ENCODE peak calls at places on chromosomes 5 and 9, in nine cellular contexts. One of them, this sample, is unnamed.

GRCh38 chr5:17928571-17928970 is 294.3 kb downstream of the TAF11L14 start:
- DNase-seq in endodermal cell: no peak
- DNase-seq in CD8-positive, alpha-beta memory T cell: no peak
- DNase-seq in naive thymus-derived CD4-positive, alpha-beta T cell: no peak
- DNase-seq in left ventricle myocardium inferior: no peak
- DNase-seq in tibial nerve: no peak
- DNase-seq in fibroblast of lung: no peak
- DNase-seq in GM23248: no peak
- DNase-seq in CD8-positive, alpha-beta T cell: no peak
- DNase-seq in this sample: no peak

GRCh38 chr5:36537729-36538128 is 68.7 kb upstream of the SLC1A3 start:
- DNase-seq in GM23248: no peak
- DNase-seq in naive thymus-derived CD4-positive, alpha-beta T cell: no peak
- DNase-seq in endodermal cell: no peak
- DNase-seq in CD8-positive, alpha-beta T cell: no peak
- DNase-seq in tibial nerve: no peak
- DNase-seq in fibroblast of lung: no peak
- DNase-seq in CD8-positive, alpha-beta memory T cell: no peak
- DNase-seq in left ventricle myocardium inferior: no peak
- DNase-seq in this sample: no peak

GRCh38 chr9:70517926-70518325 is 103.5 kb upstream of the KLF9 start:
- DNase-seq in endodermal cell: no peak
- DNase-seq in GM23248: no peak
- DNase-seq in fibroblast of lung: no peak
- DNase-seq in tibial nerve: no peak
- DNase-seq in CD8-positive, alpha-beta memory T cell: no peak
- DNase-seq in naive thymus-derived CD4-positive, alpha-beta T cell: no peak
- DNase-seq in left ventricle myocardium inferior: no peak
- DNase-seq in CD8-positive, alpha-beta T cell: no peak
- DNase-seq in this sample: no peak

GRCh38 chr9:95085861-95086563 is 231.5 kb downstream of the FANCC start:
- DNase-seq in naive thymus-derived CD4-positive, alpha-beta T cell: no peak
- DNase-seq in GM23248: no peak
- DNase-seq in CD8-positive, alpha-beta memory T cell: no peak
- DNase-seq in tibial nerve: no peak
- DNase-seq in fibroblast of lung: no peak
- DNase-seq in CD8-positive, alpha-beta T cell: no peak
- DNase-seq in left ventricle myocardium inferior: no peak
- DNase-seq in endodermal cell: no peak
- DNase-seq in this sample: no peak

GRCh38 chr9:84862786-84863185 is 193.3 kb downstream of the NTRK2 start:
- DNase-seq in left ventricle myocardium inferior: peak; percentile 28
- DNase-seq in fibroblast of lung: peak; percentile 4
- DNase-seq in naive thymus-derived CD4-positive, alpha-beta T cell: no peak
- DNase-seq in CD8-positive, alpha-beta T cell: no peak
- DNase-seq in endodermal cell: peak; percentile 89
- DNase-seq in CD8-positive, alpha-beta memory T cell: no peak
- DNase-seq in tibial nerve: no peak
- DNase-seq in GM23248: peak; percentile 81
- DNase-seq in this sample: peak; percentile 43

GRCh38 chr9:98686961-98687855 is 21.5 kb downstream of the GABBR2 start:
- DNase-seq in left ventricle myocardium inferior: no peak
- DNase-seq in GM23248: no peak
- DNase-seq in tibial nerve: no peak
- DNase-seq in CD8-positive, alpha-beta T cell: no peak
- DNase-seq in endodermal cell: peak; percentile 57
- DNase-seq in CD8-positive, alpha-beta memory T cell: no peak
- DNase-seq in naive thymus-derived CD4-positive, alpha-beta T cell: no peak
- DNase-seq in fibroblast of lung: no peak
- DNase-seq in this sample: no peak

GRCh38 chr5:67493676-67494075 is 297.1 kb upstream of the CD180 start:
- DNase-seq in CD8-positive, alpha-beta memory T cell: no peak
- DNase-seq in endodermal cell: peak; percentile 74
- DNase-seq in CD8-positive, alpha-beta T cell: no peak
- DNase-seq in naive thymus-derived CD4-positive, alpha-beta T cell: no peak
- DNase-seq in GM23248: peak; percentile 30
- DNase-seq in fibroblast of lung: peak; percentile 37
- DNase-seq in tibial nerve: no peak
- DNase-seq in left ventricle myocardium inferior: peak; percentile 32
- DNase-seq in this sample: no peak

GRCh38 chr5:158406884-158407790 is 548.2 kb upstream of the CLINT1 start:
- DNase-seq in naive thymus-derived CD4-positive, alpha-beta T cell: no peak
- DNase-seq in left ventricle myocardium inferior: no peak
- DNase-seq in endodermal cell: no peak
- DNase-seq in tibial nerve: no peak
- DNase-seq in GM23248: peak; percentile 89
- DNase-seq in fibroblast of lung: peak; percentile 67
- DNase-seq in CD8-positive, alpha-beta memory T cell: no peak
- DNase-seq in CD8-positive, alpha-beta T cell: no peak
- DNase-seq in this sample: no peak

GRCh38 chr9:76562511-76562911 is 103.5 kb downstream of the GCNT1 start:
- DNase-seq in endodermal cell: no peak
- DNase-seq in GM23248: peak; percentile 90
- DNase-seq in left ventricle myocardium inferior: no peak
- DNase-seq in fibroblast of lung: peak; percentile 67
- DNase-seq in CD8-positive, alpha-beta T cell: no peak
- DNase-seq in tibial nerve: no peak
- DNase-seq in naive thymus-derived CD4-positive, alpha-beta T cell: no peak
- DNase-seq in CD8-positive, alpha-beta memory T cell: no peak
- DNase-seq in this sample: no peak

GRCh38 chr9:13190040-13190439 is 89.5 kb downstream of the MPDZ start:
- DNase-seq in fibroblast of lung: no peak
- DNase-seq in naive thymus-derived CD4-positive, alpha-beta T cell: no peak
- DNase-seq in CD8-positive, alpha-beta memory T cell: no peak
- DNase-seq in GM23248: no peak
- DNase-seq in tibial nerve: no peak
- DNase-seq in CD8-positive, alpha-beta T cell: no peak
- DNase-seq in endodermal cell: no peak
- DNase-seq in left ventricle myocardium inferior: no peak
- DNase-seq in this sample: no peak

GRCh38 chr5:77390795-77391194 is 101.3 kb downstream of the WDR41 start:
- DNase-seq in tibial nerve: no peak
- DNase-seq in left ventricle myocardium inferior: no peak
- DNase-seq in endodermal cell: no peak
- DNase-seq in fibroblast of lung: peak; percentile 81
- DNase-seq in CD8-positive, alpha-beta memory T cell: no peak
- DNase-seq in GM23248: peak; percentile 93
- DNase-seq in CD8-positive, alpha-beta T cell: no peak
- DNase-seq in naive thymus-derived CD4-positive, alpha-beta T cell: no peak
- DNase-seq in this sample: no peak

GRCh38 chr5:140575309-140575708 is 10.7 kb downstream of the SLC35A4 start:
- DNase-seq in left ventricle myocardium inferior: peak; percentile 49
- DNase-seq in naive thymus-derived CD4-positive, alpha-beta T cell: no peak
- DNase-seq in CD8-positive, alpha-beta T cell: no peak
- DNase-seq in CD8-positive, alpha-beta memory T cell: no peak
- DNase-seq in fibroblast of lung: peak; percentile 52
- DNase-seq in endodermal cell: peak; percentile 78
- DNase-seq in tibial nerve: peak; percentile 40
- DNase-seq in GM23248: peak; percentile 69
- DNase-seq in this sample: peak; percentile 80

GRCh38 chr9:26779072-26779471 is 113.5 kb downstream of the CAAP1 start:
- DNase-seq in left ventricle myocardium inferior: no peak
- DNase-seq in CD8-positive, alpha-beta T cell: no peak
- DNase-seq in CD8-positive, alpha-beta memory T cell: no peak
- DNase-seq in endodermal cell: no peak
- DNase-seq in fibroblast of lung: peak; percentile 60
- DNase-seq in GM23248: peak; percentile 8
- DNase-seq in naive thymus-derived CD4-positive, alpha-beta T cell: no peak
- DNase-seq in tibial nerve: no peak
- DNase-seq in this sample: no peak

GRCh38 chr5:4043135-4043534 is 447.5 kb downstream of the IRX1 start:
- DNase-seq in CD8-positive, alpha-beta T cell: no peak
- DNase-seq in left ventricle myocardium inferior: no peak
- DNase-seq in endodermal cell: no peak
- DNase-seq in fibroblast of lung: no peak
- DNase-seq in CD8-positive, alpha-beta memory T cell: no peak
- DNase-seq in GM23248: no peak
- DNase-seq in tibial nerve: no peak
- DNase-seq in naive thymus-derived CD4-positive, alpha-beta T cell: no peak
- DNase-seq in this sample: no peak

GRCh38 chr9:130578865-130579737 is at the start of gene FUBP3:
- DNase-seq in tibial nerve: peak; percentile 83
- DNase-seq in CD8-positive, alpha-beta memory T cell: peak; percentile 87
- DNase-seq in CD8-positive, alpha-beta T cell: peak; percentile 86
- DNase-seq in endodermal cell: peak; percentile 97
- DNase-seq in left ventricle myocardium inferior: peak; percentile 95
- DNase-seq in GM23248: peak; percentile 98
- DNase-seq in fibroblast of lung: peak; percentile 90
- DNase-seq in naive thymus-derived CD4-positive, alpha-beta T cell: peak; percentile 76
- DNase-seq in this sample: peak; percentile 95

GRCh38 chr5:96275051-96275450 is 158.0 kb downstream of the PCSK1 start:
- DNase-seq in fibroblast of lung: no peak
- DNase-seq in naive thymus-derived CD4-positive, alpha-beta T cell: no peak
- DNase-seq in CD8-positive, alpha-beta memory T cell: no peak
- DNase-seq in CD8-positive, alpha-beta T cell: no peak
- DNase-seq in tibial nerve: no peak
- DNase-seq in GM23248: no peak
- DNase-seq in endodermal cell: no peak
- DNase-seq in left ventricle myocardium inferior: no peak
- DNase-seq in this sample: no peak

GRCh38 chr9:19782005-19782404 is 6.8 kb downstream of the SLC24A2 start:
- DNase-seq in naive thymus-derived CD4-positive, alpha-beta T cell: no peak
- DNase-seq in endodermal cell: peak; percentile 60
- DNase-seq in tibial nerve: no peak
- DNase-seq in CD8-positive, alpha-beta T cell: no peak
- DNase-seq in left ventricle myocardium inferior: no peak
- DNase-seq in fibroblast of lung: peak; percentile 3
- DNase-seq in GM23248: no peak
- DNase-seq in CD8-positive, alpha-beta memory T cell: no peak
- DNase-seq in this sample: no peak

GRCh38 chr9:123420560-123421210 is 64.7 kb downstream of the CRB2 start:
- DNase-seq in CD8-positive, alpha-beta memory T cell: no peak
- DNase-seq in CD8-positive, alpha-beta T cell: peak; percentile 4
- DNase-seq in GM23248: no peak
- DNase-seq in endodermal cell: peak; percentile 42
- DNase-seq in naive thymus-derived CD4-positive, alpha-beta T cell: no peak
- DNase-seq in fibroblast of lung: no peak
- DNase-seq in tibial nerve: no peak
- DNase-seq in left ventricle myocardium inferior: no peak
- DNase-seq in this sample: no peak

GRCh38 chr5:10507575-10508024 is 56.3 kb upstream of the ANKRD33B start:
- DNase-seq in left ventricle myocardium inferior: no peak
- DNase-seq in naive thymus-derived CD4-positive, alpha-beta T cell: no peak
- DNase-seq in CD8-positive, alpha-beta memory T cell: no peak
- DNase-seq in tibial nerve: no peak
- DNase-seq in CD8-positive, alpha-beta T cell: no peak
- DNase-seq in fibroblast of lung: peak; percentile 54
- DNase-seq in GM23248: peak; percentile 27
- DNase-seq in endodermal cell: no peak
- DNase-seq in this sample: no peak

GRCh38 chr9:108568093-108568492 is 287.7 kb downstream of the ACTL7B start:
- DNase-seq in CD8-positive, alpha-beta memory T cell: no peak
- DNase-seq in CD8-positive, alpha-beta T cell: no peak
- DNase-seq in endodermal cell: no peak
- DNase-seq in fibroblast of lung: no peak
- DNase-seq in left ventricle myocardium inferior: no peak
- DNase-seq in tibial nerve: no peak
- DNase-seq in GM23248: no peak
- DNase-seq in naive thymus-derived CD4-positive, alpha-beta T cell: no peak
- DNase-seq in this sample: no peak

GRCh38 chr9:14347408-14348224 is 33.7 kb upstream of the NFIB start:
- DNase-seq in GM23248: peak; percentile 49
- DNase-seq in CD8-positive, alpha-beta T cell: no peak
- DNase-seq in tibial nerve: no peak
- DNase-seq in endodermal cell: peak; percentile 88
- DNase-seq in left ventricle myocardium inferior: peak; percentile 69
- DNase-seq in fibroblast of lung: peak; percentile 50
- DNase-seq in CD8-positive, alpha-beta memory T cell: no peak
- DNase-seq in naive thymus-derived CD4-positive, alpha-beta T cell: no peak
- DNase-seq in this sample: no peak

GRCh38 chr9:81878530-81878929 is 49.7 kb upstream of the SPATA31D4 start:
- DNase-seq in left ventricle myocardium inferior: no peak
- DNase-seq in CD8-positive, alpha-beta memory T cell: no peak
- DNase-seq in endodermal cell: no peak
- DNase-seq in GM23248: no peak
- DNase-seq in tibial nerve: no peak
- DNase-seq in CD8-positive, alpha-beta T cell: no peak
- DNase-seq in fibroblast of lung: no peak
- DNase-seq in naive thymus-derived CD4-positive, alpha-beta T cell: no peak
- DNase-seq in this sample: no peak

GRCh38 chr5:178113841-178114324 is 551 bp downstream of the N4BP3 start:
- DNase-seq in left ventricle myocardium inferior: no peak
- DNase-seq in CD8-positive, alpha-beta T cell: no peak
- DNase-seq in fibroblast of lung: no peak
- DNase-seq in GM23248: no peak
- DNase-seq in tibial nerve: no peak
- DNase-seq in endodermal cell: no peak
- DNase-seq in naive thymus-derived CD4-positive, alpha-beta T cell: no peak
- DNase-seq in CD8-positive, alpha-beta memory T cell: no peak
- DNase-seq in this sample: no peak
- H3K4me3 ChIP-seq in left ventricle myocardium inferior: peak overlapping the region; percentile 72
- H3K4me3 ChIP-seq in CD8-positive, alpha-beta T cell: peak overlapping the region; percentile 88
- H3K4me3 ChIP-seq in fibroblast of lung: no peak overlapping the region
- H3K4me3 ChIP-seq in GM23248: peak overlapping the region; percentile 50
- H3K4me3 ChIP-seq in tibial nerve: no peak overlapping the region
- H3K4me3 ChIP-seq in endodermal cell: peak overlapping the region; percentile 88
- H3K4me3 ChIP-seq in naive thymus-derived CD4-positive, alpha-beta T cell: peak overlapping the region; percentile 50
- H3K4me3 ChIP-seq in CD8-positive, alpha-beta memory T cell: peak overlapping the region; percentile 64
- H3K4me3 ChIP-seq in this sample: peak overlapping the region; percentile 63

GRCh38 chr5:2704111-2704510 is 47.4 kb downstream of the IRX2 start:
- DNase-seq in CD8-positive, alpha-beta T cell: no peak
- DNase-seq in tibial nerve: no peak
- DNase-seq in endodermal cell: no peak
- DNase-seq in fibroblast of lung: no peak
- DNase-seq in naive thymus-derived CD4-positive, alpha-beta T cell: no peak
- DNase-seq in GM23248: no peak
- DNase-seq in CD8-positive, alpha-beta memory T cell: no peak
- DNase-seq in left ventricle myocardium inferior: no peak
- DNase-seq in this sample: no peak
- H3K9me3 ChIP-seq in CD8-positive, alpha-beta T cell: no peaks in the 10 kb centered on the region
- H3K9me3 ChIP-seq in tibial nerve: peaks cover 3% of the 10 kb centered on the region
- H3K9me3 ChIP-seq in endodermal cell: no peaks in the 10 kb centered on the region
- H3K9me3 ChIP-seq in fibroblast of lung: no peaks in the 10 kb centered on the region
- H3K9me3 ChIP-seq in naive thymus-derived CD4-positive, alpha-beta T cell: no peaks in the 10 kb centered on the region
- H3K9me3 ChIP-seq in GM23248: no peaks in the 10 kb centered on the region
- H3K9me3 ChIP-seq in CD8-positive, alpha-beta memory T cell: no peaks in the 10 kb centered on the region
- H3K9me3 ChIP-seq in left ventricle myocardium inferior: no peaks in the 10 kb centered on the region
- H3K9me3 ChIP-seq in this sample: no peaks in the 10 kb centered on the region

GRCh38 chr9:121660876-121661275 is 9.4 kb downstream of the DAB2IP start:
- DNase-seq in endodermal cell: no peak
- DNase-seq in tibial nerve: no peak
- DNase-seq in GM23248: no peak
- DNase-seq in CD8-positive, alpha-beta memory T cell: no peak
- DNase-seq in fibroblast of lung: no peak
- DNase-seq in naive thymus-derived CD4-positive, alpha-beta T cell: no peak
- DNase-seq in left ventricle myocardium inferior: no peak
- DNase-seq in CD8-positive, alpha-beta T cell: no peak
- DNase-seq in this sample: no peak
- H3K4me1 ChIP-seq in endodermal cell: peaks cover 4% of the 10 kb centered on the region
- H3K4me1 ChIP-seq in tibial nerve: no peaks in the 10 kb centered on the region
- H3K4me1 ChIP-seq in GM23248: no peaks in the 10 kb centered on the region
- H3K4me1 ChIP-seq in CD8-positive, alpha-beta memory T cell: no peaks in the 10 kb centered on the region
- H3K4me1 ChIP-seq in fibroblast of lung: no peaks in the 10 kb centered on the region
- H3K4me1 ChIP-seq in naive thymus-derived CD4-positive, alpha-beta T cell: no peaks in the 10 kb centered on the region
- H3K4me1 ChIP-seq in left ventricle myocardium inferior: peaks cover 95% of the 10 kb centered on the region
- H3K4me1 ChIP-seq in CD8-positive, alpha-beta T cell: no peaks in the 10 kb centered on the region
- H3K4me1 ChIP-seq in this sample: peaks cover 24% of the 10 kb centered on the region

DNA sequence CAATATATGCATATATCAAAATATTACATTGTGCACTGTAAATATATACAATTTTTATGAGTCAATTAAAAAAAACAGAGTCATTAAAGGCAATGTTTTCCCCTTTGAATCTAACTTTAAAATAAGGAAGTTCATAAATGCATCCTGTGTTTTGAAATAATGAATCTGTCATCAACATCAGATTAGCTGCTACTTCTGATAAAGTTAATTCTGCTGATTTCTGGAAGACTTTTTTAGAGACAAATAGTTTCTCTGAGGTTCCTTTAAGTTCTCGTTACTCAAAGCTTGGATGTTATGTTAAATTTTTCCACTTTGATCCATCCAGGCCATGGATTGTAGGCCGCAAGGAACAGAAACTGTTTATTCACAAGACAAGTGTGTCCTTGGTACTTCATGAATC is 115.5 kb downstream of the CARTPT start:
- DNase-seq in GM23248: no peak
- DNase-seq in naive thymus-derived CD4-positive, alpha-beta T cell: no peak
- DNase-seq in tibial nerve: no peak
- DNase-seq in fibroblast of lung: no peak
- DNase-seq in CD8-positive, alpha-beta T cell: no peak
- DNase-seq in CD8-positive, alpha-beta memory T cell: no peak
- DNase-seq in left ventricle myocardium inferior: no peak
- DNase-seq in endodermal cell: no peak
- DNase-seq in this sample: no peak
- H3K4me3 ChIP-seq in GM23248: no peak overlapping the region
- H3K4me3 ChIP-seq in naive thymus-derived CD4-positive, alpha-beta T cell: no peak overlapping the region
- H3K4me3 ChIP-seq in tibial nerve: no peak overlapping the region
- H3K4me3 ChIP-seq in fibroblast of lung: no peak overlapping the region
- H3K4me3 ChIP-seq in CD8-positive, alpha-beta T cell: no peak overlapping the region
- H3K4me3 ChIP-seq in CD8-positive, alpha-beta memory T cell: no peak overlapping the region
- H3K4me3 ChIP-seq in left ventricle myocardium inferior: no peak overlapping the region
- H3K4me3 ChIP-seq in endodermal cell: no peak overlapping the region
- H3K4me3 ChIP-seq in this sample: no peak overlapping the region